ENCODE peak calls at places on chromosomes 12 and 14, in seven cellular contexts. D is left ventricle myocardium inferior; I is ovary; C is Peyer's patch; O is CD8-positive, alpha-beta T cell; Z is OCI-LY7; V is IMR-90. A is an unnamed sample. For H3K36me3, the result is how much of the 10 kb centered on the place peaks cover.

GRCh38 chr12:107670999-107671643 is 14.5 kb upstream of the PWP1 start:
- DNase-seq in V (peak), O (peak), C (no peak), D (no peak), Z (peak), I (no peak), A (no peak)

GRCh38 chr14:23034498-23035302 is at the start of gene PSMB5:
- DNase-seq in I (peak), Z (peak), D (peak), V (peak), C (peak), O (peak), A (peak)

GRCh38 chr12:94649349-94650142 is 811 bp downstream of the TMCC3 start:
- DNase-seq in Z (no peak), V (peak), O (peak), D (peak), I (peak), C (no peak), A (peak)

GRCh38 chr14:79831198-79831890 is 380.0 kb downstream of the DIO2 start:
- DNase-seq in I (no peak), Z (no peak), C (no peak), D (no peak), O (no peak), V (peak), A (no peak)

GRCh38 chr12:29733060-29733459 is 50.7 kb downstream of the TMTC1 start:
- DNase-seq in V (peak), I (no peak), C (no peak), Z (no peak), O (no peak), D (no peak), A (no peak)

GRCh38 chr14:105086833-105087307 is 21.6 kb upstream of the GPR132 start:
- DNase-seq in Z (peak), D (peak), C (peak), I (peak), V (peak), O (peak), A (peak)

GRCh38 chr14:90575781-90576180 is 179.0 kb downstream of the CALM1 start:
- DNase-seq in O (no peak), I (no peak), C (no peak), D (no peak), V (no peak), Z (no peak), A (no peak)

GRCh38 chr14:99270491-99271287 is 1.3 kb downstream of the BCL11B start:
- DNase-seq in V (no peak), O (no peak), I (no peak), Z (no peak), D (no peak), C (no peak), A (no peak)

GRCh38 chr12:98084950-98085349 is 430.4 kb upstream of the TMPO start:
- DNase-seq in D (no peak), V (no peak), Z (no peak), I (no peak), C (no peak), O (no peak), A (no peak)

GRCh38 chr12:95178136-95178535 is 39.1 kb downstream of the FGD6 start:
- DNase-seq in V (no peak), C (no peak), O (no peak), I (no peak), D (no peak), Z (no peak), A (no peak)

GRCh38 chr12:95922231-95922630 is 20.2 kb downstream of the CCDC38 start:
- DNase-seq in V (peak), I (no peak), O (no peak), Z (peak), D (no peak), C (no peak), A (peak)

GRCh38 chr14:49766839-49767238 is 1.1 kb upstream of the KLHDC2 start:
- DNase-seq in V (no peak), D (no peak), I (no peak), Z (peak), O (no peak), C (no peak), A (no peak)

GRCh38 chr12:52280319-52280795 is 5.9 kb downstream of the KRT86 start:
- DNase-seq in I (no peak), Z (no peak), O (no peak), D (no peak), V (peak), C (no peak), A (peak)

GRCh38 chr12:52514471-52515318 is 5.5 kb downstream of the KRT5 start:
- DNase-seq in Z (no peak), V (no peak), I (no peak), C (no peak), O (no peak), D (no peak), A (no peak)

GRCh38 chr12:116188581-116188980 is 88.9 kb downstream of the MED13L start:
- DNase-seq in Z (no peak), C (no peak), O (no peak), V (no peak), I (no peak), D (no peak), A (no peak)

GRCh38 chr14:85061256-85061655 is 468.7 kb upstream of the FLRT2 start:
- DNase-seq in D (no peak), I (no peak), O (no peak), C (no peak), Z (no peak), V (no peak), A (peak)

GRCh38 chr12:130162267-130162666 is at the start of gene FZD10:
- DNase-seq in D (peak), Z (no peak), O (no peak), C (no peak), V (no peak), I (peak), A (no peak)

GRCh38 chr14:105602799-105603763 is 76.7 kb downstream of the TMEM121 start:
- DNase-seq in D (no peak), Z (no peak), V (no peak), C (no peak), I (no peak), O (no peak), A (no peak)

GRCh38 chr12:5243014-5243413 is 188.9 kb upstream of the NTF3 start:
- DNase-seq in C (no peak), I (no peak), O (no peak), D (no peak), Z (no peak), V (peak), A (no peak)

GRCh38 chr14:91893659-91894058 is 26.3 kb upstream of the TC2N start:
- DNase-seq in Z (no peak), D (no peak), C (no peak), O (no peak), I (no peak), V (no peak), A (no peak)

GRCh38 chr12:126554599-126554998 is 1489.4 kb downstream of the AACS start:
- DNase-seq in I (no peak), V (no peak), O (no peak), C (no peak), Z (no peak), D (no peak), A (no peak)

GRCh38 chr12:120639771-120640721 is at the start of gene CABP1:
- DNase-seq in C (peak), D (no peak), Z (peak), I (no peak), O (peak), V (no peak), A (no peak)

GRCh38 chr12:69475237-69475984 is 5.2 kb downstream of the FRS2 start:
- DNase-seq in D (no peak), V (peak), O (no peak), C (no peak), I (no peak), Z (no peak), A (peak)

GRCh38 chr12:80565276-80565675 is 121.2 kb downstream of the PTPRQ start:
- DNase-seq in D (no peak), O (no peak), C (no peak), Z (peak), I (no peak), V (peak), A (peak)

GRCh38 chr14:68346540-68347232 is 446.2 kb downstream of the ZFP36L1 start:
- DNase-seq in D (no peak), Z (no peak), I (no peak), V (no peak), O (no peak), C (no peak), A (no peak)

GRCh38 chr12:75750950-75751349 is 239.5 kb upstream of the KRR1 start:
- DNase-seq in C (no peak), D (no peak), Z (no peak), O (no peak), V (peak), I (no peak), A (peak)

GRCh38 chr14:77087631-77088030 is 10.4 kb upstream of the CIPC start:
- DNase-seq in Z (no peak), O (no peak), C (no peak), D (no peak), I (no peak), V (no peak), A (no peak)

GRCh38 chr12:93438266-93439050 is 3.3 kb downstream of the UBE2N start:
- DNase-seq in C (no peak), D (no peak), I (no peak), Z (no peak), O (no peak), V (no peak), A (no peak)

GRCh38 chr12:112961074-112961473 is 17.2 kb upstream of the OAS2 start:
- DNase-seq in C (no peak), Z (peak), V (no peak), I (no peak), O (no peak), D (no peak), A (no peak)

GRCh38 chr12:71460850-71461609 is 21.4 kb downstream of the LGR5 start:
- DNase-seq in O (no peak), V (no peak), Z (no peak), D (no peak), I (no peak), C (no peak), A (no peak)

GRCh38 chr12:51970904-51971646 is 19.6 kb downstream of the ACVR1B start:
- DNase-seq in O (peak), I (no peak), V (peak), D (no peak), C (no peak), Z (peak), A (no peak)

GRCh38 chr12:92186038-92186470 is 40.4 kb upstream of the BTG1 start:
- DNase-seq in V (no peak), O (no peak), I (no peak), C (no peak), Z (no peak), D (no peak), A (no peak)

GRCh38 chr12:5083955-5084849 is 40.5 kb downstream of the KCNA5 start:
- DNase-seq in O (no peak), C (no peak), D (no peak), I (no peak), Z (peak), V (peak), A (peak)

GRCh38 chr12:52195065-52195730 is 3.4 kb upstream of the KRT80 start:
- DNase-seq in I (peak), O (no peak), Z (no peak), V (peak), C (no peak), D (no peak), A (no peak)

GRCh38 chr14:54692261-54692861 is 125.4 kb downstream of the SAMD4A start:
- DNase-seq in O (no peak), I (no peak), D (no peak), Z (no peak), V (no peak), C (no peak), A (no peak)

GRCh38 chr12:42705863-42706262 is 116.3 kb upstream of the PRICKLE1 start:
- DNase-seq in O (no peak), D (peak), I (peak), V (peak), C (peak), Z (no peak), A (peak)

GRCh38 chr12:22287776-22288621 is 46.5 kb downstream of the ST8SIA1 start:
- DNase-seq in V (peak), O (no peak), D (no peak), Z (no peak), C (no peak), I (no peak), A (peak)

GRCh38 chr12:95859344-95859816 is 628 bp downstream of the SNRPF start:
- DNase-seq in D (no peak), V (peak), C (no peak), O (no peak), Z (peak), I (no peak), A (peak)

GRCh38 chr14:88470542-88471440 is 84.0 kb downstream of the PTPN21 start:
- DNase-seq in O (no peak), Z (no peak), V (peak), C (no peak), D (no peak), I (no peak), A (no peak)

GRCh38 chr12:123148223-123148622 is 2.7 kb downstream of the PITPNM2 start:
- DNase-seq in Z (no peak), V (no peak), C (no peak), O (no peak), D (no peak), I (no peak), A (no peak)
- H3K4me3 ChIP-seq in Z (no peak), V (no peak), C (no peak), O (no peak), D (no peak), I (no peak), A (no peak)

GRCh38 chr14:94143239-94143638 is 13.8 kb upstream of the IFI27L2 start:
- DNase-seq in C (no peak), I (no peak), O (no peak), D (no peak), Z (peak), V (no peak), A (no peak)
- TF ChIP-seq CTCF in C (no peak), I (no peak), O (no peak), D (peak), Z (peak), V (peak), A (peak)

GRCh38 chr12:79424109-79424721 is 266.5 kb downstream of the PAWR start:
- DNase-seq in O (no peak), Z (no peak), V (peak), C (no peak), D (no peak), I (no peak), A (peak)

GRCh38 chr12:79426121-79426520 is 264.6 kb downstream of the PAWR start:
- DNase-seq in I (no peak), C (no peak), O (no peak), Z (no peak), D (no peak), V (no peak), A (no peak)

GRCh38 chr12:79422060-79422812 is 268.5 kb downstream of the PAWR start:
- DNase-seq in V (no peak), I (no peak), C (no peak), D (no peak), Z (no peak), O (no peak), A (no peak)

GRCh38 chr12:79421236-79421740 is 269.5 kb downstream of the PAWR start:
- DNase-seq in I (no peak), O (no peak), V (no peak), C (no peak), D (no peak), Z (no peak), A (no peak)

DNA sequence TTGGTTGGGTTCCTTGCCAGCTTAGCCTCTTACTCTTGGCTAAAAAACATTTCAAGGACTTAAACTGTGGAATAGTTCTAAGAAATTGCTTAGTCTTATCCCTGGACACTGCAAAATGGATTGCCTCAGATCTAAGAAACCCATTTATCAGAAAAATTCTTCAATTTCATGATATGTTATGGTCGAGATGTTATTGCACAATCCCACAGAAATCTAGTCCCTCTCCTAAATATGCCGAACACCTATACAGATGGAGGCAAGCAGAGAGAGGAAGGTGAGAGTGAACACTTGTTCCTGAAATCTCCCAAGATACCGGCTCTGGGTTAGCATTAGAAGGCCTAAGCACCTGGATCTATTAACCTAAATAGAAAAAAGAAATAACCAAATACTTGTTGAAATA is 267.2 kb downstream of the PAWR start:
- DNase-seq in V (no peak), D (no peak), I (no peak), Z (no peak), C (no peak), O (no peak), A (no peak)
- H3K36me3 ChIP-seq in V (under half), D (under half), I (under half), Z (under half), C (under half), O (under half), A (under half)

DNA sequence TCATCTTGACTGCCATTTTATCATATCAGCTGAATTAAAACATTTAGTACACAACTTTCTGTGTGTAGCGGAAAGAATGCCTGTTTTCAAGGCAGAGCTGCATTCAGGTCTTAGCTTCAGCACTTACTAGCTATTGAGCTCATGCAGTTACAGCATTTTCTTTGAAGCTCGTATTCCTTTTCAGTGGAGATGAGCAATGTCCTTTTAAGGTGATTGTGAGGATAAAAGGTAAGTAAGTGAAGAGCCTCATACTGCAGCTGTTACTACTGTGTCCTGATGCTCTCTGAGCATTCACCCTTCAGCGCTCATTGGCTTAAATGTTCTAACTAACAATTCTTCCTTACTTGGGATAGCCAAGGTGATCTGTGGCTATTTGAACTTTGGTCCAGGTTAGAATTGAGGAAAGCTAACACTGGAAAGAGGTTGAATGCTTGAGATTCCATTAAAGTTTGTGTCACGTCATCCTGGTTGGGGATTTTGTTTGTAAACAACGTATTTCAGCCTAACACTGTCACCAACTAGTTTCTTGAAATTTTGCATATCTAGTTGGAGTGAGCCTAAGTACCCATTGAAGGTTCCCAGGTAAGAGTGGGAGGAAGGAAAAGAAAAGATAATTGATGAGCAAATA is 71.4 kb downstream of the PAPOLA start:
- DNase-seq in Z (no peak), D (no peak), V (no peak), O (no peak), C (no peak), I (no peak), A (no peak)
- H3K4me3 ChIP-seq in Z (no peak), D (no peak), V (no peak), O (no peak), C (no peak), I (no peak), A (no peak)

GRCh38 chr14:21068521-21069387 is 1.4 kb upstream of the ARHGEF40 start:
- DNase-seq in I (peak), C (peak), O (peak), D (peak), V (peak), Z (peak), A (peak)
- TF ChIP-seq CTCF in I (peak), C (peak), O (no peak), D (peak), V (peak), Z (peak), A (peak)

GRCh38 chr12:124437121-124437520 is 130.3 kb downstream of the NCOR2 start:
- DNase-seq in O (no peak), C (no peak), D (no peak), Z (no peak), I (no peak), V (no peak), A (no peak)
- H3K36me3 ChIP-seq in O (under half), C (under half), D (under half), Z (under half), I (under half), V (under half), A (under half)

GRCh38 chr14:65961004-65961403 is 525.2 kb upstream of the CCDC196 start:
- DNase-seq in Z (peak), O (peak), D (peak), I (no peak), C (no peak), V (peak), A (peak)

GRCh38 chr14:65954915-65955314 is 531.3 kb upstream of the CCDC196 start:
- DNase-seq in V (no peak), Z (no peak), D (no peak), O (no peak), I (no peak), C (no peak), A (no peak)

GRCh38 chr14:65959563-65960024 is 526.6 kb upstream of the CCDC196 start:
- DNase-seq in C (no peak), D (no peak), I (no peak), O (no peak), V (no peak), Z (no peak), A (no peak)

GRCh38 chr14:65957631-65958205 is 528.5 kb upstream of the CCDC196 start:
- DNase-seq in Z (no peak), C (no peak), I (no peak), V (no peak), O (no peak), D (no peak), A (no peak)

GRCh38 chr14:65958664-65959562 is 527.3 kb upstream of the CCDC196 start:
- DNase-seq in D (no peak), V (peak), C (no peak), O (no peak), I (no peak), Z (peak), A (no peak)
- H3K4me3 ChIP-seq in D (no peak), V (no peak), C (no peak), O (no peak), I (no peak), Z (no peak), A (no peak)